ENCODE peak calls at places on chromosomes 12 and 14, in nine cellular contexts. One of them, this sample, is unnamed.

GRCh38 chr12:64450057-64450640 is 1.8 kb upstream of the TBK1 start:
- DNase-seq in NCI-H510A treated with DMSO at 0.1 percent for 48 hours: no peak
- DNase-seq in AG08395: no peak
- DNase-seq in M059J: no peak
- DNase-seq in astrocyte of the spinal cord: no peak
- DNase-seq in GM23248: no peak
- DNase-seq in non-pigmented ciliary epithelial cell: no peak
- DNase-seq in ascending aorta: no peak
- DNase-seq in posterior cingulate gyrus: no peak
- DNase-seq in this sample: no peak

GRCh38 chr12:105843989-105844768 is 294.6 kb downstream of the NUAK1 start:
- DNase-seq in NCI-H510A treated with DMSO at 0.1 percent for 48 hours: no peak
- DNase-seq in AG08395: peak; percentile 48
- DNase-seq in M059J: no peak
- DNase-seq in astrocyte of the spinal cord: peak; percentile 15
- DNase-seq in GM23248: peak; percentile 48
- DNase-seq in non-pigmented ciliary epithelial cell: no peak
- DNase-seq in ascending aorta: no peak
- DNase-seq in posterior cingulate gyrus: no peak
- DNase-seq in this sample: no peak

GRCh38 chr12:125882141-125882540 is 816.9 kb downstream of the AACS start:
- DNase-seq in NCI-H510A treated with DMSO at 0.1 percent for 48 hours: no peak
- DNase-seq in AG08395: no peak
- DNase-seq in M059J: no peak
- DNase-seq in astrocyte of the spinal cord: peak; percentile 17
- DNase-seq in GM23248: no peak
- DNase-seq in non-pigmented ciliary epithelial cell: no peak
- DNase-seq in ascending aorta: no peak
- DNase-seq in posterior cingulate gyrus: no peak
- DNase-seq in this sample: no peak

GRCh38 chr14:61565181-61565580 is 130.1 kb upstream of the HIF1A start:
- DNase-seq in NCI-H510A treated with DMSO at 0.1 percent for 48 hours: no peak
- DNase-seq in AG08395: no peak
- DNase-seq in M059J: peak; percentile 67
- DNase-seq in astrocyte of the spinal cord: no peak
- DNase-seq in GM23248: peak; percentile 73
- DNase-seq in non-pigmented ciliary epithelial cell: no peak
- DNase-seq in ascending aorta: no peak
- DNase-seq in posterior cingulate gyrus: no peak
- DNase-seq in this sample: no peak

GRCh38 chr12:15749937-15750336 is 39.3 kb downstream of the EPS8 start:
- DNase-seq in NCI-H510A treated with DMSO at 0.1 percent for 48 hours: no peak
- DNase-seq in AG08395: no peak
- DNase-seq in M059J: no peak
- DNase-seq in astrocyte of the spinal cord: no peak
- DNase-seq in GM23248: no peak
- DNase-seq in non-pigmented ciliary epithelial cell: no peak
- DNase-seq in ascending aorta: no peak
- DNase-seq in posterior cingulate gyrus: no peak
- DNase-seq in this sample: no peak

GRCh38 chr14:63343878-63344277 is 25.1 kb upstream of the GPHB5 start:
- DNase-seq in NCI-H510A treated with DMSO at 0.1 percent for 48 hours: no peak
- DNase-seq in AG08395: no peak
- DNase-seq in M059J: no peak
- DNase-seq in astrocyte of the spinal cord: peak; percentile 36
- DNase-seq in GM23248: no peak
- DNase-seq in non-pigmented ciliary epithelial cell: peak; percentile 10
- DNase-seq in ascending aorta: no peak
- DNase-seq in posterior cingulate gyrus: no peak
- DNase-seq in this sample: no peak

GRCh38 chr14:102320033-102320660 is 601 bp downstream of the ZNF839 start:
- DNase-seq in NCI-H510A treated with DMSO at 0.1 percent for 48 hours: peak; percentile 8
- DNase-seq in AG08395: peak; percentile 43
- DNase-seq in M059J: peak; percentile 34
- DNase-seq in astrocyte of the spinal cord: peak; percentile 49
- DNase-seq in GM23248: peak; percentile 88
- DNase-seq in non-pigmented ciliary epithelial cell: no peak
- DNase-seq in ascending aorta: peak; percentile 77
- DNase-seq in posterior cingulate gyrus: no peak
- DNase-seq in this sample: peak; percentile 37

GRCh38 chr12:49188205-49188915 is 520 bp downstream of the TUBA1A start:
- DNase-seq in NCI-H510A treated with DMSO at 0.1 percent for 48 hours: peak; percentile 67
- DNase-seq in AG08395: peak; percentile 57
- DNase-seq in M059J: peak; percentile 74
- DNase-seq in astrocyte of the spinal cord: no peak
- DNase-seq in GM23248: peak; percentile 91
- DNase-seq in non-pigmented ciliary epithelial cell: no peak
- DNase-seq in ascending aorta: peak; percentile 90
- DNase-seq in posterior cingulate gyrus: peak; percentile 81
- DNase-seq in this sample: peak; percentile 81

GRCh38 chr14:34649344-34649743 is 19.4 kb upstream of the SNX6 start:
- DNase-seq in NCI-H510A treated with DMSO at 0.1 percent for 48 hours: no peak
- DNase-seq in AG08395: peak; percentile 48
- DNase-seq in M059J: peak; percentile 91
- DNase-seq in astrocyte of the spinal cord: peak; percentile 92
- DNase-seq in GM23248: peak; percentile 86
- DNase-seq in non-pigmented ciliary epithelial cell: peak; percentile 65
- DNase-seq in ascending aorta: no peak
- DNase-seq in posterior cingulate gyrus: no peak
- DNase-seq in this sample: peak; percentile 36

GRCh38 chr12:129300011-129300410 is 446.7 kb downstream of the GLT1D1 start:
- DNase-seq in NCI-H510A treated with DMSO at 0.1 percent for 48 hours: no peak
- DNase-seq in AG08395: no peak
- DNase-seq in M059J: no peak
- DNase-seq in astrocyte of the spinal cord: no peak
- DNase-seq in GM23248: no peak
- DNase-seq in non-pigmented ciliary epithelial cell: no peak
- DNase-seq in ascending aorta: no peak
- DNase-seq in posterior cingulate gyrus: no peak
- DNase-seq in this sample: no peak

GRCh38 chr14:100132903-100133510 is 26.4 kb downstream of the DEGS2 start:
- DNase-seq in NCI-H510A treated with DMSO at 0.1 percent for 48 hours: no peak
- DNase-seq in AG08395: peak; percentile 48
- DNase-seq in M059J: no peak
- DNase-seq in astrocyte of the spinal cord: no peak
- DNase-seq in GM23248: peak; percentile 61
- DNase-seq in non-pigmented ciliary epithelial cell: no peak
- DNase-seq in ascending aorta: no peak
- DNase-seq in posterior cingulate gyrus: no peak
- DNase-seq in this sample: no peak

GRCh38 chr12:76880156-76881023 is 1.6 kb upstream of the CSRP2 start:
- DNase-seq in NCI-H510A treated with DMSO at 0.1 percent for 48 hours: no peak
- DNase-seq in AG08395: no peak
- DNase-seq in M059J: no peak
- DNase-seq in astrocyte of the spinal cord: peak; percentile 28
- DNase-seq in GM23248: no peak
- DNase-seq in non-pigmented ciliary epithelial cell: no peak
- DNase-seq in ascending aorta: no peak
- DNase-seq in posterior cingulate gyrus: no peak
- DNase-seq in this sample: no peak

GRCh38 chr14:59919582-59920377 is at the start of gene LRRC9:
- DNase-seq in NCI-H510A treated with DMSO at 0.1 percent for 48 hours: peak; percentile 94
- DNase-seq in AG08395: no peak
- DNase-seq in M059J: peak; percentile 27
- DNase-seq in astrocyte of the spinal cord: peak; percentile 37
- DNase-seq in GM23248: peak; percentile 9
- DNase-seq in non-pigmented ciliary epithelial cell: no peak
- DNase-seq in ascending aorta: no peak
- DNase-seq in posterior cingulate gyrus: peak; percentile 24
- DNase-seq in this sample: no peak

This sample was measured in ACHN.